ENCODE peak calls at places on chromosomes 3 and 15, in seven cellular contexts. I is esophagus muscularis mucosa, X is IMR-90, B is Peyer's patch, F is testis, G is heart left ventricle, U is GM12891. M is an unnamed sample.

GRCh38 chr3:149376728-149377407 is 581 bp downstream of the TM4SF1 start:
- DNase-seq in I (no peak), B (no peak), U (no peak), G (no peak), X (peak), F (no peak), M (no peak)

GRCh38 chr15:80419546-80419945 is 15.4 kb downstream of the ARNT2 start:
- DNase-seq in F (no peak), U (no peak), G (no peak), I (no peak), X (peak), B (no peak), M (no peak)

GRCh38 chr3:123449986-123450474 is 1.1 kb upstream of the ADCY5 start:
- DNase-seq in I (no peak), G (no peak), B (no peak), X (no peak), U (no peak), F (peak), M (no peak)

GRCh38 chr15:77251662-77252061 is 168.2 kb downstream of the PEAK1 start:
- DNase-seq in B (no peak), F (no peak), X (peak), G (no peak), U (no peak), I (no peak), M (peak)

GRCh38 chr3:72829701-72830100 is 18.5 kb downstream of the SHQ1 start:
- DNase-seq in X (peak), G (no peak), U (no peak), B (no peak), F (no peak), I (no peak), M (no peak)

GRCh38 chr3:17431004-17431403 is 311.4 kb downstream of the TBC1D5 start:
- DNase-seq in I (no peak), F (no peak), B (no peak), G (no peak), U (no peak), X (peak), M (peak)

GRCh38 chr3:132788299-132788698 is 66.1 kb upstream of the NPHP3 start:
- DNase-seq in F (peak), I (no peak), U (no peak), G (no peak), B (no peak), X (peak), M (peak)

GRCh38 chr15:76235186-76235826 is 76.0 kb downstream of the ETFA start:
- DNase-seq in G (no peak), B (no peak), F (no peak), X (peak), U (no peak), I (no peak), M (peak)

GRCh38 chr15:38530113-38530512 is 34.5 kb downstream of the RASGRP1 start:
- DNase-seq in F (no peak), X (no peak), G (no peak), B (no peak), I (no peak), U (no peak), M (no peak)

GRCh38 chr3:40237892-40238571 is 71.5 kb upstream of the EIF1B start:
- DNase-seq in B (no peak), U (no peak), F (peak), X (peak), G (no peak), I (no peak), M (no peak)

GRCh38 chr15:69668049-69668705 is 215.6 kb downstream of the RPLP1 start:
- DNase-seq in U (no peak), B (no peak), X (no peak), I (no peak), F (no peak), G (no peak), M (no peak)

GRCh38 chr15:50166216-50166615 is 15.8 kb upstream of the SLC27A2 start:
- DNase-seq in I (no peak), G (no peak), B (no peak), U (no peak), F (no peak), X (peak), M (no peak)

GRCh38 chr3:126916546-126916945 is 66.4 kb upstream of the PLXNA1 start:
- DNase-seq in G (no peak), U (no peak), I (no peak), B (no peak), X (no peak), F (no peak), M (no peak)

GRCh38 chr3:77038468-77038927 is 1.4 kb upstream of the ROBO2 start:
- DNase-seq in I (no peak), U (no peak), F (peak), G (no peak), X (peak), B (peak), M (peak)

GRCh38 chr3:184336484-184337230 is 743 bp upstream of the FAM131A start:
- DNase-seq in X (peak), F (peak), B (no peak), G (no peak), I (no peak), U (no peak), M (peak)

GRCh38 chr15:67127334-67127664 is 61.9 kb downstream of the SMAD3 start:
- DNase-seq in G (no peak), I (no peak), B (peak), X (no peak), U (no peak), F (no peak), M (no peak)
- TF ChIP-seq POLR2A in G (no peak), I (no peak), B (no peak), X (no peak), U (no peak), F (no peak), M (no peak)

GRCh38 chr15:51829360-51830278 is at the start of gene TMOD3:
- DNase-seq in F (peak), B (peak), U (peak), X (peak), I (peak), G (peak), M (peak)
- TF ChIP-seq POLR2A in F (peak), B (peak), U (peak), X (peak), I (peak), G (no peak), M (peak)

DNA sequence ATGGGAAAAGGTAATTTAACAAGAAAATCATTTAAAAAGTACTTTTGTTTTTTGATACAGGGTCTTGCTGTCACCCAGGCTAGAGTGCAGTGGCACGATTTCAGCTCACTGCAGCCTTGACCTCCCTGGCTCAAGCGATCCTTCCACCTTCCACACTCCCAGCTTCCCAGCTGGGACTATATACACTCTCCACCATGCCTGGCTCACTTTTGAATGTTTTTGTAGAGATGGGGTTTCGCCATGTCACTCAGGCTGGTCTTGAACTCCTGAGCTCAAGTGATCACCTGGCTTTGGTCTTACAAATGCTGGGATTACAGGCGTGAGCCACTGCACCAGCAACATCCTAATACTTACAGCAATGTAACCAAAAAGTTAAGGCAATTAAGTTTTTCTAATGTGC is 3.5 kb upstream of the ZBTB11 start:
- DNase-seq in U (no peak), B (no peak), G (no peak), F (no peak), X (no peak), I (no peak), M (no peak)
- TF ChIP-seq POLR2A in U (no peak), B (no peak), G (no peak), F (no peak), X (no peak), I (no peak), M (no peak)

GRCh38 chr3:53884623-53885022 is 2.7 kb upstream of the ACTR8 start:
- DNase-seq in X (no peak), I (no peak), B (no peak), U (no peak), F (no peak), G (no peak), M (no peak)

GRCh38 chr3:53880396-53881345 is 1.3 kb downstream of the ACTR8 start:
- DNase-seq in I (no peak), G (no peak), F (no peak), X (peak), B (no peak), U (no peak), M (no peak)

GRCh38 chr3:53885239-53885638 is 3.3 kb upstream of the ACTR8 start:
- DNase-seq in B (no peak), U (no peak), X (peak), G (no peak), I (no peak), F (no peak), M (no peak)

GRCh38 chr3:53883008-53883407 is 1.1 kb upstream of the ACTR8 start:
- DNase-seq in F (no peak), X (no peak), U (no peak), I (no peak), B (no peak), G (no peak), M (no peak)

GRCh38 chr3:53881691-53882593 is at the start of gene ACTR8:
- DNase-seq in G (peak), U (peak), I (peak), B (peak), X (peak), F (peak), M (peak)
- TF ChIP-seq POLR2A in G (no peak), U (peak), I (no peak), B (peak), X (peak), F (no peak), M (peak)

DNA sequence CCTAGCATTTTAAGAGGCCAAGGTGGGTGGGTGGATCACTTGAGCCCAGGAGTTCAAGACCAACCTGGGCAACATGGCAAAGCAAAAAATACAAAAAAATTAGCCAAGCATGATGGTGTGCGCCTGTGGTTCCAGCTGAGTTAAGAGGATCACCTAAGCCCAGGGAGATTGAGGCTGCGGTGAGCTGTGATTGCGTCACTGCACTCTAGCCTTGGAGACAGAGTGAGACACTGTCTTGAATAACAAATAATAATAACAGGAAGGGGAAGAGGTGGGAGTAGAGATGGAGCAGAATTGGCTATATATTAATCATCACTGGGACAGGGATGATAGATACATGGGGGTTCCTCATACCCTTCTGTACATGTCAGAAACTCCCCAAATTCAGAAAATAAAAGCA is 23.8 kb upstream of the NMB start:
- DNase-seq in U (no peak), X (peak), I (no peak), G (no peak), B (peak), F (no peak), M (no peak)
- TF ChIP-seq POLR2A in U (no peak), X (no peak), I (no peak), G (no peak), B (no peak), F (no peak), M (no peak)

M was measured in erythroblast.